ENCODE peak calls at places on chromosome 17, in six cellular contexts. C is A549, V is HuH-7, W is BE2C, L is Right ventricle myocardium superior, X is EL. Z is an unnamed sample.

GRCh38 chr17:4710693-4711634 is 532 bp downstream of the ARRB2 start:
- DNase-seq in C (no peak), W (no peak), X (peak; percentile 24), V (no peak), L (no peak), Z (no peak)

GRCh38 chr17:13749566-13750235 is 148.0 kb upstream of the HS3ST3A1 start:
- DNase-seq in C (no peak), V (no peak), L (no peak), X (no peak), W (no peak), Z (no peak)

GRCh38 chr17:68710976-68711375 is 109.8 kb upstream of the FAM20A start:
- DNase-seq in C (no peak), X (no peak), V (no peak), L (no peak), W (no peak), Z (no peak)

GRCh38 chr17:3960764-3961163 is 3.5 kb downstream of the ATP2A3 start:
- DNase-seq in V (no peak), W (no peak), X (no peak), L (no peak), C (no peak), Z (no peak)

GRCh38 chr17:35086931-35087573 is 23.5 kb upstream of the RFFL start:
- DNase-seq in X (no peak), C (no peak), V (no peak), L (no peak), W (no peak), Z (no peak)

GRCh38 chr17:43612515-43612914 is 49.2 kb downstream of the MEOX1 start:
- DNase-seq in W (no peak), C (no peak), V (no peak), X (no peak), L (no peak), Z (no peak)

GRCh38 chr17:60908324-60908723 is 230.7 kb downstream of the BCAS3 start:
- DNase-seq in V (no peak), X (no peak), C (no peak), W (no peak), L (no peak), Z (no peak)

GRCh38 chr17:77893144-77894044 is 65.1 kb upstream of the TNRC6C start:
- DNase-seq in X (no peak), V (no peak), W (no peak), C (no peak), L (no peak), Z (no peak)

GRCh38 chr17:3602499-3602898 is 6.7 kb downstream of the TRPV1 start:
- DNase-seq in V (peak; percentile 32), X (no peak), L (no peak), W (peak; percentile 35), C (peak; percentile 48), Z (peak; percentile 45)

GRCh38 chr17:6711681-6712057 is 1.5 kb downstream of the SLC13A5 start:
- DNase-seq in L (no peak), W (no peak), X (no peak), V (no peak), C (no peak), Z (no peak)

GRCh38 chr17:8988263-8988662 is 22.8 kb upstream of the PIK3R5 start:
- DNase-seq in V (no peak), X (no peak), L (no peak), W (no peak), C (no peak), Z (no peak)

GRCh38 chr17:49762148-49762941 is 1.6 kb downstream of the FAM117A start:
- DNase-seq in V (no peak), L (no peak), C (no peak), X (peak; percentile 30), W (no peak), Z (no peak)

GRCh38 chr17:7842950-7843535 is 9.0 kb downstream of the KDM6B start:
- DNase-seq in W (peak; percentile 52), V (no peak), C (peak; percentile 52), L (peak; percentile 85), X (peak; percentile 94), Z (no peak)

GRCh38 chr17:21174719-21175118 is 39.2 kb downstream of the TMEM11 start:
- DNase-seq in L (no peak), X (peak; percentile 77), V (no peak), W (no peak), C (no peak), Z (no peak)

GRCh38 chr17:7740481-7741001 is 23.0 kb downstream of the DNAH2 start:
- DNase-seq in C (no peak), W (peak; percentile 22), V (no peak), L (peak; percentile 53), X (no peak), Z (no peak)

GRCh38 chr17:43146649-43147048 is 21.5 kb upstream of the BRCA1 start:
- DNase-seq in W (no peak), L (no peak), C (no peak), X (no peak), V (no peak), Z (no peak)

GRCh38 chr17:74010903-74011302 is 192.6 kb upstream of the RPL38 start:
- DNase-seq in L (no peak), V (no peak), X (no peak), W (no peak), C (no peak), Z (no peak)